ENCODE peak calls at places on chromosomes 2 and 18, in ten cellular contexts. C, V, O, Z, P, H, N, Q, M and X are unnamed samples.

GRCh38 chr2:211203986-211204385 is 647.6 kb downstream of the CPS1 start:
- DNase-seq in C (no peak), V (no peak), O (no peak), Z (no peak), P (no peak), H (no peak), N (no peak), Q (no peak), M (no peak), X (no peak)

GRCh38 chr18:7940976-7941375 is 373.9 kb downstream of the PTPRM start:
- DNase-seq in C (no peak), V (no peak), O (peak), Z (no peak), P (no peak), H (no peak), N (no peak), Q (no peak), M (no peak), X (no peak)

GRCh38 chr2:147100406-147101035 is 744.3 kb upstream of the ACVR2A start:
- DNase-seq in C (no peak), V (no peak), O (no peak), Z (no peak), P (peak), H (no peak), N (no peak), Q (peak), M (no peak), X (no peak)

GRCh38 chr2:212939777-212940531 is 211.5 kb downstream of the IKZF2 start:
- DNase-seq in C (no peak), V (no peak), O (peak), Z (no peak), P (no peak), H (no peak), N (no peak), Q (no peak), M (no peak), X (no peak)

GRCh38 chr2:44555700-44556099 is 194.0 kb downstream of the CAMKMT start:
- DNase-seq in C (no peak), V (no peak), O (no peak), Z (no peak), P (no peak), H (no peak), N (no peak), Q (no peak), M (no peak), X (peak)

GRCh38 chr2:68291317-68291716 is 28.4 kb downstream of the CNRIP1 start:
- DNase-seq in C (no peak), V (no peak), O (no peak), Z (no peak), P (no peak), H (no peak), N (no peak), Q (no peak), M (no peak), X (no peak)

GRCh38 chr2:62265116-62265515 is 69.2 kb downstream of the B3GNT2 start:
- DNase-seq in C (no peak), V (no peak), O (no peak), Z (no peak), P (peak), H (no peak), N (no peak), Q (no peak), M (no peak), X (no peak)

GRCh38 chr18:79744625-79745024 is 53.1 kb upstream of the KCNG2 start:
- DNase-seq in C (no peak), V (no peak), O (no peak), Z (no peak), P (no peak), H (no peak), N (no peak), Q (no peak), M (no peak), X (no peak)

GRCh38 chr18:13868501-13869271 is 44.7 kb downstream of the MC5R start:
- DNase-seq in C (no peak), V (no peak), O (peak), Z (no peak), P (no peak), H (no peak), N (no peak), Q (no peak), M (no peak), X (no peak)

GRCh38 chr2:207231106-207231860 is 65.5 kb upstream of the KLF7 start:
- DNase-seq in C (no peak), V (no peak), O (no peak), Z (no peak), P (no peak), H (no peak), N (no peak), Q (peak), M (no peak), X (peak)

GRCh38 chr2:49002750-49003149 is 151.6 kb downstream of the FSHR start:
- DNase-seq in C (no peak), V (no peak), O (no peak), Z (no peak), P (peak), H (no peak), N (no peak), Q (peak), M (no peak), X (no peak)

GRCh38 chr2:225010804-225011203 is 31.5 kb downstream of the DOCK10 start:
- DNase-seq in C (no peak), V (no peak), O (no peak), Z (no peak), P (peak), H (peak), N (no peak), Q (peak), M (peak), X (peak)

GRCh38 chr2:148998162-148998830 is 40.2 kb upstream of the LYPD6B start:
- DNase-seq in C (no peak), V (no peak), O (no peak), Z (no peak), P (no peak), H (no peak), N (no peak), Q (no peak), M (no peak), X (no peak)

GRCh38 chr2:1992280-1992679 is 248.0 kb upstream of the PXDN start:
- DNase-seq in C (no peak), V (no peak), O (no peak), Z (no peak), P (no peak), H (no peak), N (no peak), Q (no peak), M (no peak), X (no peak)